ENCODE peak calls at places on chromosomes 7 and 10, in eight cellular contexts. T, W, U, H, I, J, F and P are unnamed samples.

GRCh38 chr10:104332243-104333036 is 5.8 kb downstream of the ITPRIP start:
- DNase-seq in T (no peak), W (no peak), U (no peak), H (no peak), I (peak; percentile 30), J (no peak), F (no peak), P (no peak)

GRCh38 chr7:107014381-107015023 is 30.0 kb upstream of the PRKAR2B start:
- DNase-seq in T (peak; percentile 40), W (no peak), U (no peak), H (no peak), I (no peak), J (no peak), F (no peak), P (no peak)

GRCh38 chr7:17774248-17774647 is 166.0 kb downstream of the SNX13 start:
- DNase-seq in T (peak; percentile 79), W (no peak), U (no peak), H (no peak), I (no peak), J (no peak), F (no peak), P (no peak)

GRCh38 chr7:132419538-132419937 is 156.7 kb downstream of the PLXNA4 start:
- DNase-seq in T (peak; percentile 79), W (no peak), U (no peak), H (no peak), I (no peak), J (no peak), F (no peak), P (no peak)

GRCh38 chr7:1703475-1704325 is 33.6 kb downstream of the ELFN1 start:
- DNase-seq in T (no peak), W (peak; percentile 42), U (no peak), H (peak; percentile 36), I (peak; percentile 39), J (peak; percentile 21), F (no peak), P (no peak)

GRCh38 chr10:36416513-36416912 is 708.9 kb upstream of the ANKRD30A start:
- DNase-seq in T (no peak), W (no peak), U (no peak), H (no peak), I (no peak), J (no peak), F (no peak), P (no peak)

GRCh38 chr10:31136951-31137885 is 105.6 kb upstream of the ZNF438 start:
- DNase-seq in T (peak; percentile 65), W (no peak), U (no peak), H (no peak), I (no peak), J (no peak), F (no peak), P (no peak)

GRCh38 chr10:93788413-93789208 is 30.9 kb downstream of the LGI1 start:
- DNase-seq in T (no peak), W (no peak), U (no peak), H (no peak), I (no peak), J (no peak), F (no peak), P (no peak)

GRCh38 chr7:140877249-140877524 is 47.5 kb downstream of the BRAF start:
- DNase-seq in T (peak; percentile 4), W (no peak), U (no peak), H (no peak), I (no peak), J (no peak), F (no peak), P (no peak)

GRCh38 chr7:35777121-35777520 is 23.7 kb upstream of the SEPTIN7 start:
- DNase-seq in T (no peak), W (no peak), U (no peak), H (no peak), I (no peak), J (no peak), F (no peak), P (no peak)

GRCh38 chr7:16826061-16826460 is 21.3 kb upstream of the AGR2 start:
- DNase-seq in T (no peak), W (no peak), U (no peak), H (no peak), I (no peak), J (no peak), F (no peak), P (no peak)

GRCh38 chr7:4610768-4611467 is 71.2 kb upstream of the FOXK1 start:
- DNase-seq in T (peak; percentile 81), W (peak; percentile 72), U (peak; percentile 65), H (peak; percentile 62), I (peak; percentile 71), J (no peak), F (peak; percentile 27), P (peak; percentile 23)

GRCh38 chr10:46050956-46051355 is 4.9 kb upstream of the MSMB start:
- DNase-seq in T (no peak), W (no peak), U (no peak), H (no peak), I (no peak), J (no peak), F (no peak), P (no peak)

GRCh38 chr10:109308971-109309370 is 614.3 kb downstream of the XPNPEP1 start:
- DNase-seq in T (no peak), W (no peak), U (no peak), H (no peak), I (no peak), J (no peak), F (no peak), P (no peak)

GRCh38 chr10:61136151-61136550 is 192.2 kb upstream of the RHOBTB1 start:
- DNase-seq in T (no peak), W (no peak), U (no peak), H (no peak), I (no peak), J (no peak), F (no peak), P (no peak)

GRCh38 chr7:29270979-29271658 is 76.5 kb downstream of the CHN2 start:
- DNase-seq in T (peak; percentile 70), W (no peak), U (no peak), H (peak; percentile 59), I (no peak), J (no peak), F (no peak), P (no peak)

GRCh38 chr7:5797716-5798115 is 16.3 kb upstream of the RNF216 start:
- DNase-seq in T (no peak), W (no peak), U (no peak), H (no peak), I (no peak), J (no peak), F (no peak), P (no peak)

GRCh38 chr7:26410156-26410555 is 118.5 kb downstream of the SNX10 start:
- DNase-seq in T (no peak), W (no peak), U (no peak), H (no peak), I (no peak), J (no peak), F (peak; percentile 53), P (no peak)